ENCODE peak calls at places on chromosomes 7 and 10, in nine cellular contexts. Q, I, K, B, R, C, G, W and A are unnamed samples.

GRCh38 chr10:28367865-28368541 is 65.1 kb upstream of the MPP7 start:
- DNase-seq in Q (no peak), R (peak; percentile 3), I (peak; percentile 41), K (peak; percentile 93), B (no peak), C (no peak), W (no peak), G (no peak), A (peak; percentile 4)

GRCh38 chr7:28477041-28477442 is 64.7 kb downstream of the CREB5 start:
- DNase-seq in R (no peak), G (no peak), B (no peak), C (no peak), K (no peak), W (no peak), Q (no peak), I (no peak), A (no peak)

GRCh38 chr10:50992972-50993766 is 81.1 kb upstream of the PRKG1 start:
- DNase-seq in G (peak; percentile 33), Q (peak; percentile 21), R (peak; percentile 77), B (no peak), K (no peak), I (no peak), W (peak; percentile 17), C (peak; percentile 98), A (peak; percentile 80)

GRCh38 chr7:98868450-98868849 is 1.4 kb downstream of the TMEM130 start:
- DNase-seq in K (no peak), R (no peak), C (no peak), I (no peak), W (no peak), Q (no peak), G (no peak), B (no peak), A (no peak)

GRCh38 chr10:132248455-132249231 is 59.1 kb downstream of the STK32C start:
- DNase-seq in R (peak; percentile 8), W (peak; percentile 61), Q (peak; percentile 75), K (peak; percentile 75), G (no peak), C (peak; percentile 20), I (no peak), B (no peak), A (no peak)

GRCh38 chr10:95394161-95394880 is 103.5 kb upstream of the PDLIM1 start:
- DNase-seq in C (no peak), I (no peak), B (no peak), Q (no peak), K (no peak), W (peak; percentile 87), R (peak; percentile 9), G (no peak), A (no peak)

GRCh38 chr7:158782638-158783490 is 46.4 kb downstream of the ESYT2 start:
- DNase-seq in K (no peak), C (peak; percentile 37), Q (peak; percentile 70), I (peak; percentile 80), R (peak; percentile 41), B (peak; percentile 46), G (peak; percentile 68), W (peak; percentile 45), A (peak; percentile 73)

GRCh38 chr10:101564490-101564991 is 23.5 kb downstream of the POLL start:
- DNase-seq in R (no peak), G (peak; percentile 5), C (no peak), K (no peak), B (no peak), Q (no peak), W (no peak), I (no peak), A (no peak)

GRCh38 chr7:118245267-118246040 is 20.9 kb downstream of the ANKRD7 start:
- DNase-seq in I (no peak), R (no peak), G (no peak), B (no peak), C (no peak), Q (no peak), W (no peak), K (no peak), A (peak; percentile 19)

GRCh38 chr10:127935115-127935561 is 28.2 kb downstream of the PTPRE start:
- DNase-seq in R (peak; percentile 79), C (peak; percentile 9), Q (no peak), W (no peak), B (no peak), G (no peak), K (no peak), I (no peak), A (no peak)

GRCh38 chr10:85976267-85976793 is 390.3 kb downstream of the GRID1 start:
- DNase-seq in R (no peak), G (no peak), I (no peak), C (no peak), K (no peak), Q (no peak), B (no peak), W (no peak), A (no peak)
- TF ChIP-seq CTCF in R (no peak), G (no peak), I (no peak), C (no peak), K (peak; percentile 25), Q (no peak), B (no peak), W (no peak), A (no peak)

DNA sequence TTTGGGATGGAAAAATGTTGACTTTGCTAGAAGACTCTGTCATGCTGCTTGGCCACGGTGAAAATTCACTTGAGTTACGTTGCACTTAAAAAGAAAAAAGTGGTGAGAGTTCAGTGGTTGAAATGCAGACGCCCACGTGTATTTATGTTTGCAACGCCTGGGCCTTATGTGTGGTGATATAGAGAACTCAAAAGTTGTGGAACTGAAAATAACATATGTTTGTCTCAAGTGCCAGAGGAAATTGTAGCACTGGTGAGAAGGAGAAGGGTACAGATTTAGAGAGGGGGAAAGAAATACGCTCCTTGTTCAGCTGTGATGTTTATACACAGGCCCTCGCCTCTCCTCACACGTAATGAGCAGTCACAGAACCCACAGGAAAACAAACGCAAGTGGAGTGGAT is 73.6 kb downstream of the EMX2 start:
- DNase-seq in B (no peak), K (no peak), W (no peak), I (no peak), Q (no peak), R (no peak), G (no peak), C (no peak), A (no peak)
- H3K4me3 ChIP-seq in B (no peak overlapping the region), K (no peak overlapping the region), W (no peak overlapping the region), I (no peak overlapping the region), Q (no peak overlapping the region), R (no peak overlapping the region), G (no peak overlapping the region), C (no peak overlapping the region), A (no peak overlapping the region)

GRCh38 chr7:2402687-2403013 is 761 bp upstream of the CHST12 start:
- DNase-seq in R (no peak), K (no peak), G (no peak), W (no peak), B (no peak), C (no peak), Q (no peak), I (no peak), A (no peak)

GRCh38 chr7:2403014-2403717 is at the start of gene CHST12:
- DNase-seq in C (peak; percentile 92), K (peak; percentile 96), Q (peak; percentile 97), I (peak; percentile 92), R (peak; percentile 86), W (peak; percentile 91), G (peak; percentile 96), B (peak; percentile 95), A (peak; percentile 96)

GRCh38 chr7:2405201-2405600 is 1.8 kb downstream of the CHST12 start:
- DNase-seq in R (no peak), Q (no peak), C (no peak), G (no peak), I (no peak), W (no peak), B (no peak), K (no peak), A (no peak)

GRCh38 chr7:2404714-2405119 is 1.3 kb downstream of the CHST12 start:
- DNase-seq in C (no peak), B (no peak), G (no peak), R (no peak), I (no peak), W (no peak), K (peak; percentile 37), Q (no peak), A (no peak)

GRCh38 chr7:2403718-2404648 is 572 bp downstream of the CHST12 start:
- DNase-seq in K (peak; percentile 58), R (no peak), I (peak; percentile 45), C (peak; percentile 25), G (peak; percentile 49), Q (peak; percentile 42), W (peak; percentile 25), B (peak; percentile 55), A (peak; percentile 35)
- TF ChIP-seq CTCF in K (no peak), R (no peak), I (peak; percentile 6), C (peak; percentile 7), G (no peak), Q (no peak), W (no peak), B (peak; percentile 19), A (peak; percentile 31)

GRCh38 chr7:55468495-55468894 is 103.4 kb downstream of the LANCL2 start:
- DNase-seq in K (no peak), W (no peak), C (no peak), R (no peak), B (no peak), Q (no peak), I (no peak), G (no peak), A (no peak)
- H3K4me3 ChIP-seq in K (no peak overlapping the region), W (no peak overlapping the region), C (no peak overlapping the region), R (no peak overlapping the region), B (no peak overlapping the region), Q (no peak overlapping the region), I (no peak overlapping the region), G (no peak overlapping the region), A (no peak overlapping the region)

DNA sequence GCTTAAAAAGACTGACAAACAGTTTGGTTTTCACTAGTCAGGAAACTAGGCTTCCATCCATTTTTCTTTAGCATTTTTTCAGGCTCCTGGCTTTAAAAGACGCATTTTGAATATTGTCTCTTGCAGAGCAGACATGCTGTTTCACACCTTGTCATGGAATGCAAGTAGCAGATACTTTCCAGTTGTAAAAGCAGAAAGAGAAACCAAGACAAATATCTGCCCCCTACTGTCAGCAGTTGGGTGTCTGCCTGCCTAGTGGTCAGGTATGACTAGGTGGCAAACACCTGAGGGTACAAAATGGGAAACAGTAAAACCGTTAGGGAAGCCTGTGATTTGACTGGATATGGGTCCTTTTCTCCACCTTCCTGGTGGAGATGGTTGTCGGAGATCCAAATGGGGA is 139.8 kb downstream of the CCDC71L start:
- DNase-seq in W (peak; percentile 10), R (no peak), B (no peak), I (no peak), C (no peak), G (no peak), K (no peak), Q (no peak), A (peak; percentile 9)
- TF ChIP-seq CTCF in W (peak; percentile 45), R (no peak), B (peak; percentile 13), I (no peak), C (no peak), G (no peak), K (peak; percentile 33), Q (no peak), A (peak; percentile 26)

DNA sequence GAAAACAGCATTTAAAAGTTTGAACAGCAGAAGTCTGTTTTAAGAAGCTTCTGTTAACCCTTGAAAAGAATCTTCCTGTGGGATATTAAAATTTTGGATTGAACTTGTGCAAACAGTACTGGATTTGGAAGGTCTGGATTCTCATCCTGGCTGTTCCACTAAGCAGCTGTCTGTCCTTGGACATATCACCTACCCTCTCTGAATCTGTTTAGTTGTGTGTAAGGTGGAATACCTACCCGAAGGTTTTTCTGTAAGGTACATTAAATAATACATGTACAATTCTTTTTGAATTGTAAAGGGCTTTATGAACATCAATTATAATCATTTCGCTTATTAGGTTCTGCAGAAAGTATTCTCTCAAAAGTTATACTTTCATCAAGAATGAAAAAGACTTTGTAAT is 2.2 kb downstream of the PDCD4 start:
- DNase-seq in Q (no peak), R (no peak), C (no peak), W (no peak), G (no peak), B (no peak), I (no peak), K (no peak), A (no peak)
- H3K4me3 ChIP-seq in Q (peak overlapping the region; percentile 74), R (peak overlapping the region; percentile 80), C (peak overlapping the region; percentile 81), W (peak overlapping the region; percentile 86), G (peak overlapping the region; percentile 95), B (peak overlapping the region; percentile 72), I (peak overlapping the region; percentile 98), K (peak overlapping the region; percentile 74), A (peak overlapping the region; percentile 80)